ENCODE peak calls at places on chromosomes 5 and 9, in five cellular contexts. K, J, L, W and B are unnamed samples.

GRCh38 chr5:135576075-135576599 is 2.7 kb downstream of the CXCL14 start:
- DNase-seq in W (no peak), J (peak), K (no peak), L (no peak), B (no peak)

GRCh38 chr5:17154211-17154996 is 63.0 kb upstream of the BASP1 start:
- DNase-seq in L (peak), J (peak), K (no peak), W (no peak), B (no peak)

GRCh38 chr9:12891588-12891987 is 116.8 kb downstream of the LURAP1L start:
- DNase-seq in W (no peak), L (no peak), K (no peak), J (no peak), B (no peak)

GRCh38 chr9:37968228-37968672 is 64.3 kb upstream of the SLC25A51 start:
- DNase-seq in W (no peak), J (peak), L (peak), K (no peak), B (no peak)

GRCh38 chr9:69975681-69976080 is 68.0 kb upstream of the MAMDC2 start:
- DNase-seq in W (no peak), K (no peak), L (no peak), J (peak), B (no peak)

GRCh38 chr5:159887050-159887449 is 29.2 kb upstream of the ADRA1B start:
- DNase-seq in L (no peak), K (no peak), J (no peak), W (no peak), B (no peak)

GRCh38 chr5:442335-443238 is at the start of gene EXOC3:
- DNase-seq in K (peak), L (peak), W (peak), J (peak), B (peak)

GRCh38 chr5:126954981-126955380 is 75.4 kb downstream of the MARCHF3 start:
- DNase-seq in J (peak), L (no peak), K (no peak), W (no peak), B (no peak)

GRCh38 chr9:94847486-94847885 is 121.0 kb downstream of the AOPEP start:
- DNase-seq in L (peak), K (no peak), W (no peak), J (peak), B (no peak)

GRCh38 chr9:135468866-135469521 is 10.6 kb upstream of the PPP1R26 start:
- DNase-seq in J (peak), K (no peak), W (no peak), L (peak), B (no peak)

GRCh38 chr5:93585054-93585751 is 2.2 kb downstream of the NR2F1 start:
- DNase-seq in W (no peak), J (peak), L (no peak), K (no peak), B (no peak)

GRCh38 chr9:127162567-127163365 is 40.3 kb upstream of the ANGPTL2 start:
- DNase-seq in L (no peak), W (no peak), J (no peak), K (peak), B (no peak)

GRCh38 chr5:81605299-81605698 is 145.6 kb downstream of the SSBP2 start:
- DNase-seq in K (no peak), J (no peak), L (no peak), W (no peak), B (no peak)

GRCh38 chr5:172564187-172564586 is 76.9 kb upstream of the NEURL1B start:
- DNase-seq in W (no peak), L (no peak), K (no peak), J (no peak), B (no peak)

GRCh38 chr5:146185161-146185560 is 2.7 kb upstream of the LARS1 start:
- DNase-seq in W (no peak), K (no peak), J (no peak), L (no peak), B (no peak)

GRCh38 chr9:22240619-22241018 is 206.0 kb upstream of the DMRTA1 start:
- DNase-seq in W (no peak), J (peak), K (no peak), L (peak), B (no peak)

GRCh38 chr9:75083188-75083976 is 4.6 kb downstream of the NMRK1 start:
- DNase-seq in W (peak), K (no peak), J (no peak), L (no peak), B (peak)
- TF ChIP-seq CTCF in W (peak), K (no peak), J (no peak), L (no peak), B (no peak)

GRCh38 chr9:71485306-71485705 is 283.0 kb downstream of the CEMIP2 start:
- DNase-seq in W (no peak), K (no peak), J (no peak), L (no peak), B (no peak)

GRCh38 chr9:71487046-71487445 is 281.3 kb downstream of the CEMIP2 start:
- DNase-seq in K (no peak), L (no peak), J (peak), W (peak), B (no peak)

GRCh38 chr9:71490810-71491209 is 277.5 kb downstream of the CEMIP2 start:
- DNase-seq in K (no peak), W (no peak), L (no peak), J (no peak), B (no peak)
- TF ChIP-seq CTCF in K (no peak), W (peak), L (peak), J (peak), B (no peak)

GRCh38 chr5:68287976-68288755 is 72.6 kb downstream of the PIK3R1 start:
- DNase-seq in J (peak), L (peak), K (peak), W (peak), B (peak)

GRCh38 chr5:68285857-68286611 is 70.5 kb downstream of the PIK3R1 start:
- DNase-seq in L (peak), W (no peak), K (no peak), J (peak), B (no peak)

GRCh38 chr5:68287631-68287975 is 72.0 kb downstream of the PIK3R1 start:
- DNase-seq in J (no peak), W (no peak), L (no peak), K (no peak), B (no peak)

GRCh38 chr5:68285075-68285827 is 69.7 kb downstream of the PIK3R1 start:
- DNase-seq in W (no peak), L (no peak), K (no peak), J (no peak), B (no peak)

GRCh38 chr5:68286612-68286912 is 71.0 kb downstream of the PIK3R1 start:
- DNase-seq in K (no peak), J (no peak), L (no peak), W (no peak), B (no peak)
- TF ChIP-seq CTCF in K (no peak), J (no peak), L (no peak), W (no peak), B (peak)

GRCh38 chr9:117392992-117393391 is 21.9 kb downstream of the ASTN2 start:
- DNase-seq in K (no peak), J (no peak), W (no peak), L (no peak), B (no peak)
- TF ChIP-seq CTCF in K (no peak), J (no peak), W (no peak), L (no peak), B (no peak)

DNA sequence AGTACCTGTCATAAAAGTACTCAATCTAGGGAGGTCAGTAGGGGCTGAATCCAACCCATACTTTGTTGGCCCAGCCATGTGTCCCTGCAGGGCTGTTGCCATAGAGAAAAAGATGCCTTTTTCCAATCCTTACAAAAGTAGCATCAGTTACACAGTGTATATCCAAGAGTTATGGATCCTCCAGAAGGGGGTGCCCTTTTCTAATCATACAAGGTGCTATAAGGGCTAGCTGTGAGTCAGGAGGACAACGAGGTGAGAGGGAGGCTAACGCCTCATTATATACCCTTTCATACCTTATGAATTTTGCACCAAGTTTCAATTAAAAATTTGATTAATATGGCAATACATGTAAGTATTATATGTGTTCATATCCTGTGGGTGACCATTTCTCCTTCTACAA is 4.8 kb downstream of the KIAA0825 start:
- DNase-seq in K (no peak), W (no peak), J (no peak), L (peak), B (no peak)
- TF ChIP-seq CTCF in K (no peak), W (no peak), J (peak), L (peak), B (no peak)

GRCh38 chr5:9516591-9516990 is 29.3 kb downstream of the SEMA5A start:
- DNase-seq in J (peak), W (no peak), L (no peak), K (no peak), B (no peak)
- TF ChIP-seq CTCF in J (no peak), W (no peak), L (no peak), K (no peak), B (no peak)